ENCODE peak calls at places on chromosomes 12 and 14, in eight cellular contexts. P, U, B, S, L, X, N and M are unnamed samples.
A peak's percentile ranks its signal among the peaks of the same experiment; 100 is the strongest.

GRCh38 chr14:102320033-102320660 is 601 bp downstream of the ZNF839 start:
- DNase-seq in P (peak; percentile 41), U (no peak), B (peak; percentile 58), S (peak; percentile 67), L (no peak), X (peak; percentile 44), N (no peak), M (peak; percentile 31)

GRCh38 chr12:124548854-124549378 is 18.5 kb downstream of the NCOR2 start:
- DNase-seq in P (no peak), U (peak; percentile 58), B (peak; percentile 62), S (peak; percentile 71), L (no peak), X (peak; percentile 36), N (no peak), M (no peak)

GRCh38 chr12:23063206-23063605 is 438.2 kb downstream of the ETNK1 start:
- DNase-seq in P (no peak), U (no peak), B (no peak), S (no peak), L (no peak), X (no peak), N (no peak), M (no peak)

GRCh38 chr12:76085159-76085868 is 829 bp upstream of the NAP1L1 start:
- DNase-seq in P (peak; percentile 31), U (no peak), B (no peak), S (no peak), L (no peak), X (no peak), N (no peak), M (no peak)

GRCh38 chr12:114241973-114242434 is 163.9 kb downstream of the TBX5 start:
- DNase-seq in P (no peak), U (no peak), B (no peak), S (no peak), L (no peak), X (no peak), N (no peak), M (no peak)

GRCh38 chr12:30795410-30795659 is 40.6 kb upstream of the CAPRIN2 start:
- DNase-seq in P (no peak), U (no peak), B (no peak), S (no peak), L (no peak), X (no peak), N (no peak), M (no peak)

GRCh38 chr12:11785722-11786121 is 136.2 kb downstream of the ETV6 start:
- DNase-seq in P (no peak), U (no peak), B (no peak), S (no peak), L (no peak), X (no peak), N (no peak), M (no peak)

GRCh38 chr14:44912041-44912869 is 49.5 kb downstream of the KLHL28 start:
- DNase-seq in P (no peak), U (no peak), B (no peak), S (peak; percentile 20), L (no peak), X (no peak), N (no peak), M (no peak)

GRCh38 chr12:54420766-54421144 is 1.7 kb upstream of the ITGA5 start:
- DNase-seq in P (no peak), U (no peak), B (no peak), S (no peak), L (no peak), X (no peak), N (peak; percentile 37), M (no peak)

GRCh38 chr14:102029956-102030355 is 56.9 kb downstream of the HSP90AA1 start:
- DNase-seq in P (no peak), U (no peak), B (no peak), S (no peak), L (no peak), X (no peak), N (no peak), M (no peak)

GRCh38 chr14:22872833-22873520 is 1.4 kb downstream of the LRP10 start:
- DNase-seq in P (no peak), U (no peak), B (peak; percentile 40), S (no peak), L (no peak), X (no peak), N (no peak), M (no peak)

GRCh38 chr14:22871200-22871961 is at the start of gene LRP10:
- DNase-seq in P (peak; percentile 74), U (peak; percentile 94), B (peak; percentile 96), S (peak; percentile 91), L (no peak), X (peak; percentile 96), N (peak; percentile 85), M (peak; percentile 96)

GRCh38 chr14:22871962-22872832 is 657 bp downstream of the LRP10 start:
- DNase-seq in P (peak; percentile 69), U (peak; percentile 86), B (peak; percentile 85), S (peak; percentile 87), L (no peak), X (peak; percentile 92), N (peak; percentile 82), M (peak; percentile 88)

GRCh38 chr14:22866874-22867273 is 4.7 kb upstream of the LRP10 start:
- DNase-seq in P (no peak), U (no peak), B (no peak), S (no peak), L (no peak), X (no peak), N (no peak), M (no peak)

GRCh38 chr14:22870811-22871199 is 735 bp upstream of the LRP10 start:
- DNase-seq in P (no peak), U (no peak), B (no peak), S (no peak), L (no peak), X (no peak), N (no peak), M (no peak)
- H3K27ac ChIP-seq in P (peak overlapping the region; percentile 86), U (peak overlapping the region; percentile 99), B (peak overlapping the region; percentile 97), S (peak overlapping the region; percentile 98), L (peak overlapping the region; percentile 93), X (peak overlapping the region; percentile 98), N (peak overlapping the region; percentile 99), M (peak overlapping the region; percentile 90)

GRCh38 chr14:99602788-99603415 is 1.1 kb downstream of the CCDC85C start:
- DNase-seq in P (no peak), U (no peak), B (no peak), S (no peak), L (no peak), X (no peak), N (no peak), M (no peak)

GRCh38 chr14:99601301-99601945 is 2.6 kb downstream of the CCDC85C start:
- DNase-seq in P (no peak), U (peak; percentile 68), B (no peak), S (no peak), L (no peak), X (peak; percentile 54), N (no peak), M (peak; percentile 70)

GRCh38 chr14:99603471-99603933 is 505 bp downstream of the CCDC85C start:
- DNase-seq in P (peak; percentile 63), U (no peak), B (no peak), S (peak; percentile 59), L (no peak), X (peak; percentile 33), N (no peak), M (peak; percentile 28)

GRCh38 chr14:99600232-99600888 is 3.6 kb downstream of the CCDC85C start:
- DNase-seq in P (no peak), U (no peak), B (no peak), S (no peak), L (no peak), X (no peak), N (no peak), M (peak; percentile 49)

DNA sequence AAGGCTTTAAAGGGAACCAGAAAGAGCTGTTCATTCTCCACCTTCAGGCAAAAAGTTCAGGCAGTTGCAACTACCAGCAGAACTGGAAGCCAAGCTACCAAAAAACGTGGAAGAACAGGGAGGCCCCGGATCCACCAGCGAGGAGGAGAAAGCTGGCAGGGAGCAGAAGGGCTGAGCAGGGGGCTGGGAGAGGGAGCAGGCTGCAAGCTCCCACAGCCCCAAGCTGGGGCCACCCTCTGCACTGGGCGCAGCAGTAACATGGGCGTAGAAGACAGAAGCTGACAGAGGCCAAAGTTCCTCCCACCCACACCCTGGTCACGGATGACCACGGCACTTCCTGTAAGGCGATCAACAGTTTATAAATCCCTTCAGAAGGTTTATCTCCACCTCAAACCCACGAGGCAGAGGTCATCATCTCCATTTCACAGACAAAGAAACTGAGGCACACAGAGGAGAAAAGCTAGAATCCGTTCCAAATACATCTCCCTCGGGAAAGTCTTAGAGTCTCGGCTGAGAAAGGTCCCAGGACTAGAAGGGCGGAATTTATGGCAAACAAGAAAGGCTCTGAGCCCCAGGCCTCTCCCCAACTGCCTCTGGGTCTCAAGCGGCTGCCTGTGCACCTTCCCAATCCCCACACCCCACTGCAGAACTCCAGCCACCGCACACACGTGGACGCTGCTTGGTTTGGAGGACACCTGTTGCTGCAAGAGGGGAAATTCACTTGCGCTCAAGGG is 1.8 kb downstream of the CCDC85C start:
- DNase-seq in P (no peak), U (peak; percentile 41), B (peak; percentile 69), S (no peak), L (no peak), X (peak; percentile 73), N (no peak), M (peak; percentile 84)
- H3K4me1 ChIP-seq in P (peaks cover 16% of the 10 kb centered on the region), U (peaks cover 31% of the 10 kb centered on the region), B (peaks cover 65% of the 10 kb centered on the region), S (peaks cover 31% of the 10 kb centered on the region), L (peaks cover 33% of the 10 kb centered on the region), X (peaks cover 66% of the 10 kb centered on the region), N (no peaks in the 10 kb centered on the region), M (peaks cover 5% of the 10 kb centered on the region)

GRCh38 chr12:96310067-96310466 is 90.2 kb downstream of the CDK17 start:
- DNase-seq in P (no peak), U (no peak), B (no peak), S (no peak), L (no peak), X (no peak), N (no peak), M (no peak)

GRCh38 chr12:96308881-96309280 is 91.4 kb downstream of the CDK17 start:
- DNase-seq in P (no peak), U (no peak), B (no peak), S (no peak), L (no peak), X (no peak), N (no peak), M (no peak)

GRCh38 chr12:96314723-96315122 is 85.5 kb downstream of the CDK17 start:
- DNase-seq in P (no peak), U (no peak), B (no peak), S (no peak), L (no peak), X (no peak), N (no peak), M (no peak)

GRCh38 chr12:96311191-96311590 is 89.0 kb downstream of the CDK17 start:
- DNase-seq in P (no peak), U (no peak), B (no peak), S (no peak), L (no peak), X (no peak), N (no peak), M (no peak)

GRCh38 chr12:96313606-96314005 is 86.6 kb downstream of the CDK17 start:
- DNase-seq in P (no peak), U (no peak), B (no peak), S (no peak), L (no peak), X (no peak), N (no peak), M (no peak)
- H3K27ac ChIP-seq in P (no peak overlapping the region), U (no peak overlapping the region), B (no peak overlapping the region), S (no peak overlapping the region), L (no peak overlapping the region), X (no peak overlapping the region), N (no peak overlapping the region), M (no peak overlapping the region)

DNA sequence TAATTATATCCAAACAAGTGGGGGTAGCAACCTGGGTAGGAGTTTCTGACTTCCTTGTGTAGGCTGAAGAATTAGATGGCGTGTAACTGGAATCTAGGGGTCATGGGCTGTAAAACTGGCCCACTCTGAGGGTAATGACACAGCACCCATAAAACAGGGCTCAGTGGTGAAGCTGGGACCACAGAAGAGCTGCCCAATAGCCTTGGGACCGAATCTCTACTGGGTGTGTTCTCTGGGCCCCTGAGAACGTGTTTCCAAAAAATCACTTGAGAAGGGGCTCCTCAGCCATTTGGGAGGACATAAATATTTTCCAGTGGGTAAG is 3.7 kb downstream of the RNASE8 start:
- DNase-seq in P (no peak), U (no peak), B (no peak), S (no peak), L (no peak), X (no peak), N (no peak), M (no peak)
- H3K4me1 ChIP-seq in P (no peaks in the 10 kb centered on the region), U (no peaks in the 10 kb centered on the region), B (peaks cover 6% of the 10 kb centered on the region), S (no peaks in the 10 kb centered on the region), L (peaks cover 5% of the 10 kb centered on the region), X (peaks cover 18% of the 10 kb centered on the region), N (no peaks in the 10 kb centered on the region), M (no peaks in the 10 kb centered on the region)